ENCODE peak calls at places on chromosome 2, in eight cellular contexts. L is thyroid gland; S is AG04450; W is vagina; T is body of pancreas; J is CD8-positive, alpha-beta T cell; P is fibroblast of villous mesenchyme; M is coronary artery. E is an unnamed sample.

GRCh38 chr2:110120171-110121051 is 4.8 kb upstream of the MALL start:
- DNase-seq in M (no peak), T (no peak), S (no peak), W (no peak), P (no peak), L (peak), J (no peak), E (no peak)

GRCh38 chr2:217653240-217653639 is 349.6 kb downstream of the TNS1 start:
- DNase-seq in W (peak), S (peak), L (peak), P (peak), J (no peak), M (peak), T (peak), E (peak)

GRCh38 chr2:20650412-20650879 is 452 bp downstream of the HS1BP3 start:
- DNase-seq in P (peak), J (no peak), S (no peak), M (no peak), L (no peak), T (peak), W (no peak), E (peak)

GRCh38 chr2:223865124-223865523 is 27.7 kb upstream of the AP1S3 start:
- DNase-seq in J (no peak), P (no peak), L (no peak), M (no peak), S (no peak), T (no peak), W (no peak), E (no peak)

GRCh38 chr2:88620015-88620414 is 7.2 kb downstream of the EIF2AK3 start:
- DNase-seq in J (no peak), S (no peak), T (no peak), M (no peak), L (no peak), W (no peak), P (no peak), E (no peak)

GRCh38 chr2:146665801-146666200 is 1179.0 kb upstream of the ACVR2A start:
- DNase-seq in M (no peak), P (no peak), J (no peak), W (no peak), T (no peak), S (no peak), L (no peak), E (peak)

GRCh38 chr2:229118336-229118735 is 152.8 kb downstream of the PID1 start:
- DNase-seq in P (peak), T (no peak), J (no peak), W (no peak), S (no peak), M (no peak), L (no peak), E (peak)

GRCh38 chr2:25314514-25315315 is 27.0 kb downstream of the DNMT3A start:
- DNase-seq in M (no peak), W (no peak), J (peak), T (peak), L (peak), P (no peak), S (no peak), E (peak)

GRCh38 chr2:12759248-12759647 is 42.5 kb downstream of the TRIB2 start:
- DNase-seq in M (no peak), S (peak), P (peak), T (no peak), L (no peak), J (no peak), W (no peak), E (peak)

GRCh38 chr2:39855856-39856255 is 76.8 kb upstream of the THUMPD2 start:
- DNase-seq in T (no peak), M (no peak), S (no peak), W (no peak), P (no peak), J (no peak), L (no peak), E (no peak)

GRCh38 chr2:37583867-37584266 is 87.6 kb downstream of the CDC42EP3 start:
- DNase-seq in P (peak), L (no peak), W (no peak), M (no peak), S (no peak), T (no peak), J (no peak), E (peak)

GRCh38 chr2:27135471-27135955 is 1.1 kb upstream of the PREB start:
- DNase-seq in S (no peak), J (no peak), L (no peak), M (no peak), T (no peak), P (no peak), W (no peak), E (no peak)

GRCh38 chr2:186422226-186422625 is 63.8 kb upstream of the ZC3H15 start:
- DNase-seq in W (no peak), L (no peak), M (peak), T (peak), J (no peak), S (peak), P (peak), E (peak)

GRCh38 chr2:200337621-200338020 is 31.1 kb downstream of the SPATS2L start:
- DNase-seq in P (no peak), L (no peak), W (no peak), J (no peak), M (no peak), T (no peak), S (no peak), E (no peak)

GRCh38 chr2:121260370-121261154 is 24.4 kb downstream of the TFCP2L1 start:
- DNase-seq in J (no peak), W (no peak), P (no peak), M (no peak), T (peak), L (peak), S (no peak), E (no peak)

GRCh38 chr2:1807167-1807566 is 62.9 kb upstream of the PXDN start:
- DNase-seq in M (no peak), L (no peak), P (no peak), T (no peak), S (no peak), W (no peak), J (no peak), E (no peak)

GRCh38 chr2:39094717-39095363 is 26.0 kb downstream of the SOS1 start:
- DNase-seq in S (peak), J (no peak), M (no peak), L (no peak), W (no peak), P (peak), T (no peak), E (peak)

GRCh38 chr2:221596192-221596591 is 24.1 kb upstream of the EPHA4 start:
- DNase-seq in L (no peak), M (no peak), S (no peak), T (no peak), W (no peak), P (peak), J (no peak), E (peak)

GRCh38 chr2:129318581-129319421 is 660.7 kb upstream of the RAB6C start:
- DNase-seq in J (no peak), T (no peak), L (no peak), W (no peak), S (no peak), P (no peak), M (no peak), E (no peak)

GRCh38 chr2:9334722-9335121 is 88.6 kb downstream of the ITGB1BP1 start:
- DNase-seq in L (no peak), S (no peak), T (no peak), M (no peak), W (no peak), J (no peak), P (no peak), E (no peak)

GRCh38 chr2:19617251-19617650 is 258.8 kb upstream of the OSR1 start:
- DNase-seq in M (no peak), J (no peak), W (no peak), L (no peak), S (no peak), P (no peak), T (no peak), E (no peak)

GRCh38 chr2:46175409-46175808 is 121.8 kb upstream of the EPAS1 start:
- DNase-seq in P (peak), J (no peak), L (no peak), T (no peak), W (no peak), M (no peak), S (no peak), E (peak)

GRCh38 chr2:187263675-187264580 is 184.1 kb downstream of the CALCRL start:
- DNase-seq in W (no peak), S (no peak), T (no peak), M (no peak), L (no peak), J (no peak), P (no peak), E (no peak)

GRCh38 chr2:1591461-1591770 is 152.9 kb downstream of the PXDN start:
- DNase-seq in S (no peak), L (no peak), M (no peak), J (no peak), W (no peak), P (no peak), T (no peak), E (no peak)

GRCh38 chr2:127454595-127455565 is 36.7 kb downstream of the PROC start:
- DNase-seq in P (peak), S (no peak), M (no peak), W (no peak), T (peak), J (no peak), L (no peak), E (no peak)

GRCh38 chr2:67574230-67574629 is 177.1 kb downstream of the ETAA1 start:
- DNase-seq in J (no peak), M (no peak), W (no peak), P (peak), T (no peak), S (no peak), L (no peak), E (peak)

GRCh38 chr2:50765146-50765545 is 266.8 kb downstream of the NRXN1 start:
- DNase-seq in P (no peak), J (no peak), S (no peak), M (no peak), T (no peak), W (no peak), L (no peak), E (no peak)

GRCh38 chr2:208092093-208092832 is 32.1 kb downstream of the CRYGD start:
- DNase-seq in M (no peak), S (no peak), T (no peak), L (no peak), J (no peak), P (peak), W (peak), E (no peak)

GRCh38 chr2:152890746-152891145 is 172.3 kb downstream of the ARL6IP6 start:
- DNase-seq in T (no peak), S (no peak), P (no peak), M (no peak), L (no peak), J (no peak), W (no peak), E (no peak)

GRCh38 chr2:150472122-150472899 is 15.2 kb downstream of the RND3 start:
- DNase-seq in P (peak), M (no peak), J (no peak), L (peak), S (no peak), W (no peak), T (peak), E (peak)

GRCh38 chr2:11319939-11320338 is 24.5 kb downstream of the ROCK2 start:
- DNase-seq in L (no peak), T (no peak), P (peak), M (no peak), J (no peak), W (no peak), S (no peak), E (no peak)

GRCh38 chr2:28802975-28803429 is 7.6 kb upstream of the SPDYA start:
- DNase-seq in S (peak), P (peak), J (no peak), T (no peak), L (no peak), M (no peak), W (no peak), E (peak)

GRCh38 chr2:74440005-74440377 is 1.7 kb downstream of the RTKN start:
- DNase-seq in L (peak), P (peak), S (no peak), J (no peak), M (no peak), T (peak), W (peak), E (peak)

GRCh38 chr2:149489452-149489851 is 98.1 kb downstream of the MMADHC start:
- DNase-seq in T (no peak), M (no peak), S (no peak), J (no peak), L (no peak), P (no peak), W (no peak), E (no peak)

GRCh38 chr2:134411279-134411827 is 157.5 kb downstream of the MGAT5 start:
- DNase-seq in J (no peak), T (no peak), P (no peak), S (no peak), W (no peak), L (no peak), M (no peak), E (no peak)

GRCh38 chr2:165114345-165114943 is 89.4 kb downstream of the SCN3A start:
- DNase-seq in T (no peak), P (peak), L (no peak), J (no peak), M (no peak), S (no peak), W (no peak), E (peak)

GRCh38 chr2:26584191-26584590 is 57.0 kb downstream of the CIB4 start:
- DNase-seq in W (no peak), T (no peak), S (no peak), P (no peak), L (no peak), M (no peak), J (no peak), E (no peak)

GRCh38 chr2:118584877-118585276 is 262.6 kb downstream of the EN1 start:
- DNase-seq in M (no peak), S (no peak), J (no peak), L (no peak), T (no peak), P (no peak), W (no peak), E (no peak)

GRCh38 chr2:26901326-26902183 is 53.6 kb downstream of the DPYSL5 start:
- DNase-seq in M (no peak), T (no peak), S (no peak), W (peak), L (no peak), P (no peak), J (no peak), E (no peak)

GRCh38 chr2:168455692-168456525 is at the start of gene CERS6:
- DNase-seq in W (no peak), S (peak), L (peak), T (peak), P (peak), M (peak), J (peak), E (peak)

GRCh38 chr2:168452781-168453180 is 3.3 kb upstream of the CERS6 start:
- DNase-seq in M (no peak), S (no peak), L (no peak), J (no peak), P (no peak), T (no peak), W (no peak), E (no peak)

GRCh38 chr2:168456526-168457176 is 579 bp downstream of the CERS6 start:
- DNase-seq in L (peak), M (peak), W (no peak), P (peak), T (peak), J (no peak), S (no peak), E (peak)

GRCh38 chr2:168453404-168453803 is 2.7 kb upstream of the CERS6 start:
- DNase-seq in J (no peak), P (no peak), S (no peak), T (no peak), L (no peak), M (no peak), W (no peak), E (no peak)

GRCh38 chr2:168454737-168455691 is 1.1 kb upstream of the CERS6 start:
- DNase-seq in T (no peak), J (no peak), M (no peak), S (no peak), W (no peak), L (no peak), P (no peak), E (no peak)
- H3K4me3 ChIP-seq in T (no peak), J (peak), M (peak), S (peak), W (peak), L (no peak), P (peak), E (peak)

GRCh38 chr2:191895743-191896142 is 48.9 kb upstream of the CAVIN2 start:
- DNase-seq in J (no peak), T (no peak), W (no peak), S (no peak), P (no peak), L (no peak), M (no peak), E (no peak)
- TF ChIP-seq CTCF in J (no peak), T (no peak), W (no peak), S (no peak), P (no peak), L (no peak), M (no peak), E (no peak)

DNA sequence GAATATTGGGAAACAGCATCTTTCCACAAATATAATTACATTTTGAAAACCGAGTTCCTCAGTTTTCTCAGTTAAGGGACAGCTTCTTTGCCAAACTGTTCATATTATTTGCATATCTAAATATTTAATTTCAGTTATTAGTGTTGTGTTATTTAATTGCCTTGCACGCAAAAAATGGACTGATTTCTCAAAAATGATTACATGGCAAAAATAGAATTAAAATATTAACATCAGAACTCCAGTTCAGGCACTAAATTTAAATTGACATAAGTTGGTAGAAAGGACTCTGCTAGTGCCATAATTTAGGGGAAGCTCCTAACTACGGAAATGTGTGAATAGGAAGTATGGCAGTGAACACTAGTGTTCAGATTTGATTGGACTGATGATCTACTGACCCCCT is 209.6 kb downstream of the PARD3B start:
- DNase-seq in S (no peak), T (no peak), M (no peak), P (no peak), W (no peak), L (no peak), J (no peak), E (no peak)
- H3K4me3 ChIP-seq in S (no peak), T (no peak), M (no peak), P (no peak), W (no peak), L (no peak), J (no peak), E (no peak)

DNA sequence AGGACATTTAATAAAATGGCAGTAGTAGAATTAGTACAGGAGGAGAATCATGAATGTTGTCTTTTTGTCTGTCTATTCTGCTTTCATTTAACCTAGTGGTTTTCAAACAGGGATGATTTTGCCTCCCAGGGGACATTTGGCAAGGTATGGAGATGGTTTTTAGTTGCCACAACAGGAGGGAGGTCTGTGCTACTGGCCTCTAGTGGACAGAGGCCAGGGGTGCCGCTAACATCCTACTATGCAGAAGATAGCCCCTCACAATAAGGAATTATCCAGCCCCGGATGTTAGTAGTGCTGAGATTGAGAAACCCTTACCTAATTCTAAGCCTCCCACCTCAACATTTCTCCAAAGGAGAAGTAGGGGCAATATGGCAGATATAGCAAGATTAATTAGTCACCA is 18.3 kb downstream of the FASTKD2 start:
- DNase-seq in M (no peak), P (no peak), T (no peak), J (no peak), W (no peak), L (no peak), S (no peak), E (peak)
- TF ChIP-seq CTCF in M (no peak), P (peak), T (no peak), J (no peak), W (no peak), L (no peak), S (peak), E (peak)

GRCh38 chr2:188291617-188292445 is at the start of gene GULP1:
- DNase-seq in W (peak), T (peak), L (peak), P (peak), J (no peak), S (no peak), M (peak), E (peak)
- H3K4me3 ChIP-seq in W (peak), T (peak), L (peak), P (peak), J (no peak), S (peak), M (peak), E (peak)

GRCh38 chr2:86082768-86083167 is 22.9 kb downstream of the POLR1A start:
- DNase-seq in P (no peak), W (no peak), S (no peak), J (no peak), L (no peak), M (no peak), T (no peak), E (no peak)

GRCh38 chr2:86087936-86088850 is 17.5 kb downstream of the POLR1A start:
- DNase-seq in S (no peak), P (no peak), L (no peak), J (no peak), T (no peak), M (no peak), W (no peak), E (no peak)
- TF ChIP-seq CTCF in S (peak), P (peak), L (no peak), J (peak), T (no peak), M (no peak), W (no peak), E (peak)

DNA sequence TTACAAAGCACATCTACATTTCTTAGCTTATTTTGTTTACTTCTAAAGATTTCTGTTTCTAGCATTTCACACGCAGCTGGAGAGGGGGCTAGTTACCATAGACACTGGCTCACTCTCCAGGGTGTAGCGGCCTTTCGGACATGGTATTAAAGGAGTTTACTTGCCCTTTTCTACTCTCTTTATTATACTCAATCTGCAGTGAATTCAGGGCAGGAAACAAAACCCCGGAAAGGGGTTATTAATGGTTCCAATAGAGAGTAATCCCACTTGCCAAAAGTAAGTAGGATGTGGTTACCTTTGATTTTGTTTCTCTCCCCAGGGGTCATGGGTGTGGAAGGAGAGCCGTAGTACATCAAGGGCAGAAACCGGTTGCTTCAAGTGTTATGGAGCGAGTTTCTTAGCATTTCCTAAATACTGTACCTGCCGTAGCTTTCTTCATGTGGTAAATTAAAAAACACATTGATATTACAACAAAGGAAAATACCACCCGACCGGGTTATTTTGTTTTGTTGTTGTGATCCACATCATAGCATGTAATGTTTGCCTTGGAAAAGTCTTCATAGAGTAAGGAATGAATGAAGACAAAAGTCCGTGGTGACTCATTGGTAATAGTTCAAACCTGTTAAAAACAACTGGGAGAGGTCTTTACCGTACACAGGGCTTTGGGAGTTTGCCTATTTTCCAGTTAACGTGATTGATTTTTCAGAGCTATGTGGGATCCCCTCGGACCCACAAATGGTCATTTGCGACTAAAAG is 71.4 kb downstream of the SLC4A3 start:
- DNase-seq in J (no peak), S (no peak), W (no peak), M (no peak), P (no peak), T (no peak), L (no peak), E (no peak)
- H3K4me3 ChIP-seq in J (no peak), S (no peak), W (no peak), M (no peak), P (no peak), T (no peak), L (no peak), E (no peak)

GRCh38 chr2:210399440-210400041 is 77.0 kb downstream of the LANCL1 start:
- DNase-seq in W (no peak), L (no peak), S (no peak), M (no peak), P (peak), T (no peak), J (no peak), E (peak)
- TF ChIP-seq CTCF in W (peak), L (peak), S (peak), M (peak), P (peak), T (peak), J (no peak), E (peak)

E was measured in fibroblast of pulmonary artery.